ENCODE peak calls at places on chromosomes 5 and 9, in six cellular contexts. N is astrocyte of the spinal cord, C is GM06990, Y is bronchial epithelial cell, O is OCI-LY7, F is cardiac fibroblast. J is an unnamed sample.

GRCh38 chr9:127589955-127590370 is 22.1 kb upstream of the STXBP1 start:
- DNase-seq in N (peak), C (no peak), Y (no peak), O (peak), F (peak), J (peak)

GRCh38 chr9:109087795-109088194 is 32.0 kb downstream of the TMEM245 start:
- DNase-seq in N (no peak), C (no peak), Y (no peak), O (no peak), F (no peak), J (no peak)

GRCh38 chr5:32679218-32679617 is 31.9 kb upstream of the NPR3 start:
- DNase-seq in N (no peak), C (no peak), Y (peak), O (no peak), F (no peak), J (peak)

GRCh38 chr9:133526721-133527321 is 2.1 kb upstream of the MYMK start:
- DNase-seq in N (no peak), C (no peak), Y (no peak), O (no peak), F (no peak), J (no peak)

GRCh38 chr5:86461169-86461956 is 156.4 kb upstream of the COX7C start:
- DNase-seq in N (peak), C (no peak), Y (peak), O (no peak), F (peak), J (no peak)

GRCh38 chr5:171433352-171433698 is 13.9 kb downstream of the FGF18 start:
- DNase-seq in N (no peak), C (no peak), Y (no peak), O (no peak), F (no peak), J (no peak)

GRCh38 chr5:154196955-154197652 is 6.6 kb downstream of the GALNT10 start:
- DNase-seq in N (peak), C (no peak), Y (peak), O (peak), F (peak), J (peak)

GRCh38 chr5:72847989-72848473 is 31.6 kb downstream of the TNPO1 start:
- DNase-seq in N (peak), C (peak), Y (peak), O (peak), F (peak), J (peak)

GRCh38 chr5:122908662-122909061 is 63.2 kb downstream of the SNX24 start:
- DNase-seq in N (no peak), C (no peak), Y (no peak), O (no peak), F (peak), J (peak)

GRCh38 chr9:84317563-84317962 is 23.0 kb downstream of the SLC28A3 start:
- DNase-seq in N (no peak), C (no peak), Y (no peak), O (no peak), F (no peak), J (no peak)

GRCh38 chr5:16552666-16553343 is 64.0 kb downstream of the RETREG1 start:
- DNase-seq in N (peak), C (no peak), Y (peak), O (peak), F (peak), J (peak)

DNA sequence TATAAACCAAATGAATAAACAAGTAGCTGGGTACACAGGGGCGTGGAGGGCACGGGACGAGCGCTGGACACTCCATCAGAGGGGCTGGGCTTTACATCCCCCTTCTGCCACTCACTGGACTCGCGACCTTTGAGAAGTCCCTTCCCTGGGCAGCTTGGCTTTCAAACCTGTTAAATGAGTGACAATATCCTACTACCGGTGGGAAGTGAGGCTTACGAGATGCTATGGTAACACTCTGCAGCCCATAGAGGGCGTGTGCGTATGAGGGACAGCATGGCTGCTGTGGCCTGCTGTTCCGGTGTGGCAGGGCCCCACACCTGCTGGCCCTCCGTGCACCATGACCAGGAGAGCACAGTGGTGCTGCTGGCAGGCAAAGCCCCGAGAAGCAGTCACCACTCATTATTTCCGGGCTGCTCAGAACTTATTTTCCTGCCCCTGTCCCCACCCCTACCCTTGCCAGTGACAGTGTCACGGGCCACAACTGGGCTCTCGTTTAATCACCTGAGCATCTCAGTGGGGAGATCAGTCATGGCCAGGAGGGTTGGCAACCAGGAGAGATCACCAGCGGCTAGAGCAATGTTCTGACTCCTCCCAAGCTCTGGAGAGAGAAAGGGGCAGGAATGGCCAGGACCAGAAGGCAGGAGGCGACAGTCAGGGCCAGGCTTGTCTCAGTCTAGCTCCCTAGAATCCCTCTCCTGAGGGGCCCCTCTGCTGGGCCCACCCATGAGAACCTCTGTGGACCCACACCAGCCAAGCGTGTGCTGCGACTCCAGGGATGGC is 10.5 kb downstream of the CLTB start:
- DNase-seq in N (no peak), C (no peak), Y (no peak), O (peak), F (no peak), J (no peak)
- TF ChIP-seq CTCF in N (no peak), C (peak), Y (peak), O (peak), F (no peak), J (no peak)

DNA sequence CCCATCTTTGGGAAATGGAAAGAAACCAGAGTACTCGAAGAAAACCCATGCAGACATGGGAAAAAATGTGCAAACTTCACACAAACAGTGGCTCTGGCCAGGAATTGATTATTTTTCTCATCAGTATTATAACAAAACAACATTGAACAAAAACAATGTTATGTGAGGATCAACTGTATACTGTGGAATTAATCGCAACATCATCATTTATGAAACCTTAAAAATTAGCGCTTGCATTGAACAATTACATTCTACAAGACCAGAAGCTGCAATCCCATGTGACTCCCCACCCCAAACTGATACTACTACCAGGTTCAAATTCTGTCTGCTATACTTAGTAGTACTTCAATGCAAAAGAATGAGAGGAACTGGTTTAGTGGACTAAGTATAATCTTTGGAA is 390.7 kb upstream of the PIK3R1 start:
- DNase-seq in N (no peak), C (no peak), Y (no peak), O (no peak), F (no peak), J (no peak)
- H3K4me3 ChIP-seq in N (no peak), C (no peak), Y (no peak), O (no peak), F (no peak), J (no peak)

GRCh38 chr5:3605298-3606010 is 9.8 kb downstream of the IRX1 start:
- DNase-seq in N (no peak), C (no peak), Y (no peak), O (no peak), F (no peak), J (no peak)

GRCh38 chr5:3601929-3602712 is 6.5 kb downstream of the IRX1 start:
- DNase-seq in N (peak), C (no peak), Y (no peak), O (no peak), F (no peak), J (peak)

GRCh38 chr5:3604501-3604900 is 8.9 kb downstream of the IRX1 start:
- DNase-seq in N (peak), C (no peak), Y (no peak), O (no peak), F (no peak), J (no peak)

GRCh38 chr5:3601060-3601710 is 5.6 kb downstream of the IRX1 start:
- DNase-seq in N (peak), C (no peak), Y (no peak), O (no peak), F (no peak), J (no peak)

GRCh38 chr5:3602713-3603502 is 7.3 kb downstream of the IRX1 start:
- DNase-seq in N (peak), C (no peak), Y (no peak), O (no peak), F (peak), J (peak)
- TF ChIP-seq CTCF in N (peak), C (no peak), Y (peak), O (no peak), F (peak), J (peak)

DNA sequence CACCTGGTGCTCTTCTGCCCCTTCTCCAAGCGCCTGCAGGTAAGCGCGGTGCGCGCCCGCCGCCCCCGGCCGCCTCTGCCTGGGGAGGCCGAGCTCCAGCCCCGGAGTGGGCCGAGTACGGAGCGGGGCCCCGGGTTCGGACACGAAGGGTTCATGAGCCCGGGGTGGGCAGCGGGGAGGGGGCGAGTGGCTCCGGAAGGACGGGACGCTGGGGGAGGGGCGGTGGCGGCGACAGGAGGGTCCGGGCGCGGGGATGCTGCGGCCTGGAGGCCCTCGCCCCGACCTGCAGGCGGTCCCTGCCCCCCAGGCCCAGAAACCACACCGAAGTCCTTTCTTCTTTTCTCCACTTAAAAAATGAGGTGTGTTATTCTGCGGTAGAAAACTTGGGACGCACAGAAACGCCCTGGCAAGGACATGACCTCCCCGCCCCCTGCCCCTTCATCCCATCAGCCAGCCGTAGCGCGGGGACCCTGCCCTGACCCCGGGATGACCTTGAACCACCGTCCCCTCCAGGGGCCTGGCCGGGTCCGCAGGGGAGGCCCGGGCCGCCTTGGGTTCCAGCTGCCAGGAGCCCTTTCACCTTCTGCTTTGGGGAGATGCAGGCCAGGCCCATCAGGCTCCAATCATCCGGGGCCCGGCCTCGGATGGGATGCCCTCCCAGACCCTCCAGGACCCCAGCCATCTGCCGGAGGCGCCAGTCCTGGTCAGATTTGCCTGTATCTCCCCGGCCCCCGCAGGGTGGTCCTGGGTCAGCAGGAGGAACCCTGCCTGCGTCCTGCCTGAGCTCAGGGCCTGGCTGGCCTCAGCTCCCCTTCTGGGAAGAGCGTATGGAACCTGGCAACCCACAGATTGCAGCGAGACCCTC is 550 bp downstream of the DIPK1B start:
- DNase-seq in N (no peak), C (no peak), Y (no peak), O (no peak), F (no peak), J (no peak)
- H3K4me3 ChIP-seq in N (peak), C (no peak), Y (peak), O (peak), F (peak), J (no peak)

DNA sequence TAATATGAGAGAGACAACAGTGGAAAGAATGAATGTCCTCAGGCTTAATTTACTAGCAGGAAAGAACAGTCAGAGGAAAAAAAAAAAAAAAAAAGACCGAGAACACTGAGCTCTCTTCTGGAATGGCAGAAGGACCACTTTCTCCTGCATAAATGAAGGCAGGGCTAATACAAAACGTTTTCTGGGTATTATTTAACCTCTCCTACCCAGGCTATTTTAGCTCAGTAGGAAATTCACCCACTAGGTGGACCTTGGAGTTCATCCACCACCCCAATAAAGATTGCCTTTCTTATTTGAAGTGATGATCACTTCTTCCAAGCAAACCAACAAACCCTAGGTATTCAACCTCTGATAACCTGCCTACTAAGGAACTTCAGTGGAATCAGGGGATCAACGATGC is 3.7 kb downstream of the GLIS3 start:
- DNase-seq in N (no peak), C (no peak), Y (no peak), O (no peak), F (peak), J (no peak)
- TF ChIP-seq CTCF in N (no peak), C (no peak), Y (no peak), O (no peak), F (peak), J (no peak)

GRCh38 chr5:54095969-54096368 is 214.4 kb downstream of the ARL15 start:
- DNase-seq in N (no peak), C (no peak), Y (no peak), O (no peak), F (no peak), J (no peak)
- H3K4me3 ChIP-seq in N (no peak), C (no peak), Y (no peak), O (no peak), F (no peak), J (no peak)

GRCh38 chr5:78634634-78635033 is 13.9 kb downstream of the LHFPL2 start:
- DNase-seq in N (no peak), C (no peak), Y (no peak), O (no peak), F (no peak), J (no peak)
- TF ChIP-seq CTCF in N (peak), C (no peak), Y (no peak), O (peak), F (no peak), J (peak)

DNA sequence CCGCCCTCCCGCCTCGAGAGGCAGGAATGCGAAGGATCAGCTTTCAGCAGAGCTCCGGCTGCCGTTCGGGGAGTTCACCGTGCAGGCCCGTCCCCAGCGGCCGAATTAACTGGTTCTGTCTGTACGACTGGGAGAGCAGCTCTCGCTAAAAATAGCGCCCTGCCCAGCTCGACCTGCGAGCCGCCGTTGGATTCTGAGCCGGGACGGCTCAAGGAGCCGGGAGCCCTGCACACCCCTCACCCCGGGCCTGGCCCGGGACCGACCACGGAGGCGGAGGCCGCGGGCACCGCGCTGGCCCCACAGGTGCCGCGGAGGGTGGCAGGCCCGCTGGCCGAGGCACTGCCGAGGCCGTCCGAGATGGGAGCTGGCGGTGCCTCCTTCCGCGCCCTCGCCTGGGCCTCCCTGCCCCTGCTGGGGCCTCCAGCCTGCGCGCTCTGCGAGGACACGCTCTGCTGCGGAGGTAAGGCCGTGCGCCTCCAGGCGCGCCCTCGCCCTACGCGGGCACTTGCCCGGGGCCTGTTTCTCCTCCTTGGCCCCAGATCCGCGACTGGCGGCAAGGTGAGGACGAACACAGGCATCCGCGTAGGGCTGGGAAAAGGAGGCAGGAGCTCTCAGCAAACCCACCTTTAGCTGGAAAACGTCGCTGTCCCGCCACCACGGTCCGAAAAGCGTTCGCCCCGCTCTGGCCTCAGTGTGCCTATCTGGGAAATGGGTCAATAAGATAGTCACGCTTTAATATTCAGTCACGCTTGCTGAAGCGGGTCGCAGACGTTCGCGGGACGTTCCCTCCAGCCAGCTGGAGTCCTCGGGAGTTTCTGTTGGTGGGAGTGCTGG is 53.0 kb upstream of the DAB2IP start:
- DNase-seq in N (peak), C (no peak), Y (peak), O (no peak), F (peak), J (peak)
- H3K4me3 ChIP-seq in N (peak), C (no peak), Y (peak), O (no peak), F (peak), J (peak)

J was measured in AG10803.